ENCODE peak calls at places on chromosomes 16 and 17, in eight cellular contexts. J, T, X, V, L, Y, D and G are unnamed samples.

GRCh38 chr16:4570688-4571321 is 14.7 kb downstream of the C16orf96 start:
- DNase-seq in V (no peak), Y (no peak), J (no peak), X (peak; percentile 45), L (no peak), T (peak; percentile 28), D (peak; percentile 91), G (no peak)

GRCh38 chr17:1169471-1169908 is 10.3 kb downstream of the ABR start:
- DNase-seq in Y (no peak), T (no peak), D (no peak), V (no peak), L (no peak), J (no peak), X (no peak), G (no peak)

GRCh38 chr17:74201250-74201649 is 2.2 kb upstream of the RPL38 start:
- DNase-seq in J (no peak), L (no peak), Y (peak; percentile 34), T (peak; percentile 69), V (peak; percentile 57), X (no peak), D (no peak), G (no peak)

GRCh38 chr17:68587026-68587425 is 14.1 kb downstream of the FAM20A start:
- DNase-seq in J (no peak), X (no peak), D (no peak), Y (no peak), L (no peak), T (no peak), V (no peak), G (no peak)

GRCh38 chr16:12093902-12094301 is 117.4 kb downstream of the SNX29 start:
- DNase-seq in L (no peak), Y (no peak), V (no peak), T (no peak), J (no peak), D (no peak), X (no peak), G (no peak)

GRCh38 chr16:19223235-19223847 is 55.3 kb downstream of the SYT17 start:
- DNase-seq in X (peak; percentile 65), J (peak; percentile 42), D (peak; percentile 67), T (no peak), Y (peak; percentile 16), L (peak; percentile 66), V (peak; percentile 4), G (peak; percentile 2)

GRCh38 chr16:64417711-64418227 is 704.1 kb downstream of the CDH11 start:
- DNase-seq in L (no peak), D (no peak), T (peak; percentile 32), X (no peak), V (peak; percentile 41), Y (no peak), J (no peak), G (peak; percentile 76)

GRCh38 chr16:28121527-28121926 is 58.0 kb upstream of the GSG1L start:
- DNase-seq in J (no peak), X (no peak), D (no peak), L (no peak), T (no peak), V (no peak), Y (no peak), G (no peak)

GRCh38 chr16:23823475-23824407 is 12.0 kb upstream of the PRKCB start:
- DNase-seq in D (peak; percentile 10), V (no peak), X (peak; percentile 9), L (no peak), Y (no peak), J (no peak), T (no peak), G (no peak)

GRCh38 chr16:82761236-82761635 is 134.5 kb downstream of the CDH13 start:
- DNase-seq in V (peak; percentile 74), D (no peak), L (no peak), J (no peak), X (no peak), T (peak; percentile 63), Y (peak; percentile 70), G (peak; percentile 77)

GRCh38 chr17:27367121-27367981 is 73.4 kb downstream of the WSB1 start:
- DNase-seq in X (no peak), Y (no peak), L (no peak), J (no peak), T (no peak), D (peak; percentile 27), V (no peak), G (no peak)

GRCh38 chr17:56886288-56886721 is 27.5 kb downstream of the TRIM25 start:
- DNase-seq in V (no peak), D (no peak), L (no peak), X (no peak), J (no peak), Y (no peak), T (no peak), G (no peak)

GRCh38 chr16:20944861-20945390 is 44.4 kb downstream of the LYRM1 start:
- DNase-seq in X (no peak), J (no peak), T (peak; percentile 38), D (peak; percentile 83), V (peak; percentile 16), Y (peak; percentile 19), L (peak; percentile 36), G (no peak)

GRCh38 chr16:15746332-15746731 is 96.3 kb downstream of the NDE1 start:
- DNase-seq in L (no peak), Y (no peak), V (no peak), D (no peak), T (no peak), J (no peak), X (no peak), G (no peak)

GRCh38 chr17:57508706-57509105 is 236.4 kb downstream of the CCDC182 start:
- DNase-seq in J (no peak), D (no peak), X (no peak), V (no peak), L (no peak), T (no peak), Y (no peak), G (no peak)

GRCh38 chr17:43823350-43824084 is 9.4 kb downstream of the MPP3 start:
- DNase-seq in V (no peak), Y (no peak), D (no peak), L (no peak), J (no peak), T (no peak), X (no peak), G (no peak)

GRCh38 chr17:80725532-80725931 is 180.9 kb downstream of the RPTOR start:
- DNase-seq in T (peak; percentile 73), V (no peak), Y (no peak), J (no peak), D (no peak), X (no peak), L (no peak), G (peak; percentile 45)

GRCh38 chr17:77691216-77692085 is 267.1 kb upstream of the TNRC6C start:
- DNase-seq in L (no peak), Y (no peak), T (no peak), X (no peak), D (no peak), V (no peak), J (no peak), G (no peak)

GRCh38 chr17:46121165-46121764 is 72.0 kb downstream of the KANSL1 start:
- DNase-seq in L (no peak), J (no peak), Y (no peak), D (no peak), T (no peak), V (no peak), X (no peak), G (no peak)

GRCh38 chr16:82715833-82716232 is 89.1 kb downstream of the CDH13 start:
- DNase-seq in X (no peak), J (no peak), L (no peak), D (peak; percentile 30), Y (peak; percentile 8), T (no peak), V (no peak), G (no peak)

DNA sequence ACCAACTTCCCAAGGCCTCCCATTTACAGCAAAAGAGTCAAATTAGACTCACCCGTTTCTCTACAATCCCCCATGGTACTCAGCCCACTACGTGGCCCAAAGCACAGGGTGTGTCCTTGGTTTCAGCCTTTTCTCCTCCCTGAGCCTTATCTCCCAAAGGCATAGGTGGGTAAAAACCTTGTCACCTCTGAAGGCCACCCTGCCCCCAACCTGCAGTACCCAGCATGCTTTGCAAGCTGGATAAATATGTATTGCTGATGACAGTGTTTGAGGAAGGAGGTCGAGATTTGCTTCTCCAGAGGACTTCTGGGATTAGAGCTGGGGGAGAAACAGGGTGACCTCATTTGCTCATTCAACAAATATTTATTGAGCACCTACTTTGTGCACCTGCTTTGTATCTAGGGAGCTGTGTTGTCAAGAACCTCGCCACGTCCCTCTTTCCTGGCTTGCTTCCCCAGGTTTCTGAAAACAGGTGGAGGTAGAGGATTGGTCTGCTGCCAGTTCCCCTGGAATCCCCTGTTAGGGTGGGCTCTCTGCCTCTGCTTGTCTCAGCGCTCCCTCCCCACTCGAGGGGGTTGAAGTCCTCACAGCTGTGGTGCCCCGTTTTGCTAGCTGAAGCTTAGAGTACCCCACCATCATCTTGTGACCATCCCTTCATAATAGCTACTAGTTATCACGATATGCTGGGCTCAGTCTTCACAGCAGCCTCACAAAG is 3.0 kb downstream of the LASP1 start:
- DNase-seq in J (no peak), D (no peak), T (no peak), L (no peak), V (no peak), X (no peak), Y (no peak), G (no peak)
- H3K4me1 ChIP-seq in J (peaks cover 60% of the 10 kb centered on the region), D (peaks cover 24% of the 10 kb centered on the region), T (peaks cover 59% of the 10 kb centered on the region), L (peaks cover 17% of the 10 kb centered on the region), V (peaks cover 49% of the 10 kb centered on the region), X (peaks cover 18% of the 10 kb centered on the region), Y (peaks cover 62% of the 10 kb centered on the region), G (peaks cover 66% of the 10 kb centered on the region)

GRCh38 chr17:34776454-34776853 is 184.8 kb downstream of the CCT6B start:
- DNase-seq in J (no peak), X (no peak), L (no peak), Y (no peak), T (no peak), V (no peak), D (no peak), G (no peak)
- H3K9ac ChIP-seq in J (no peak overlapping the region), X (no peak overlapping the region), L (no peak overlapping the region), Y (no peak overlapping the region), T (no peak overlapping the region), V (no peak overlapping the region), D (no peak overlapping the region), G (no peak overlapping the region)

GRCh38 chr16:30900588-30900987 is 4.2 kb downstream of the CTF1 start:
- DNase-seq in D (no peak), J (no peak), V (no peak), Y (no peak), L (no peak), T (no peak), X (no peak), G (no peak)
- H3K4me1 ChIP-seq in D (peaks cover 8% of the 10 kb centered on the region), J (peaks cover 21% of the 10 kb centered on the region), V (peaks cover 10% of the 10 kb centered on the region), Y (peaks cover 17% of the 10 kb centered on the region), L (peaks cover 36% of the 10 kb centered on the region), T (peaks cover 13% of the 10 kb centered on the region), X (peaks cover 8% of the 10 kb centered on the region), G (peaks cover 13% of the 10 kb centered on the region)

DNA sequence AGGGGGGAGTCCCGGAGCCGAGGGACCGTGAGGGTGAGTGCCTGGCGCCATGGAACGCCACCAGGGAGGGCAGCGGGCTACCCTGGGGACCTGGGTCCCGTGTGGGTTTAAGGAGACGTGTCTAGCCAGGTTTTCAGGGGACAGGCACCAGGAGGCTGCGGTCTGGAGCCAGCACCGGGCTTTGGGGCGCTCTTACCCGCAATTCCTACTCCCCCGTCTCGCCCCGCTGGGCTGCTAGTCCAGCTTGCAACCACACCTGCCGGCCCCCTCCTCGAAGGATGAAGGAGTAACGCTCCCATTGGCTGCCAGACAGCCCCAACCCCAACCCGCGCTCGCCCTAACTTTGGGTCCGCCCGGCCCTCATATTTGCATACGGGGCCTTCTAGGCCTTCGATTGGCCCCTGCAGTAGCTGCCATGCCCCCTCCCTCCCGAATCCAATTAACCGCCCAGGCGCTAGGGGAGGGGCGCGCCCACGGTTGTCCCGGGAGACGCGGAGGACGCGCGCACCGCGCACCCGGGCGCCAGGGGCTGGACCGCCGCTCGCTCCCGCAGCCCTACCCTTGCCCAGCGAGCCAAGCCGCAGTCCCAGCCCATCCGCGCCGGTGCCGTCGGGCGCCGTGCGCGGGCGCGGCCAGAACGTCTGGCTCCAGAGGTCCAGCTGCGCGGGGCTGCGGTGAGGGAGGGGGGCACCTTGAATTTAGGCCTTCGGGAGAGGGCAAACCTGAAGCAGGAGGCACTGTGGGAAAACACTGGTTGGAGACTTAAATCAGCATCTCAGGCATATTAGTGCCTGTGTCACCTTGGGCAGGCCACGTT is at the start of gene TTLL6:
- DNase-seq in L (peak; percentile 96), X (peak; percentile 99), T (peak; percentile 88), D (peak; percentile 97), V (peak; percentile 56), J (peak; percentile 89), Y (peak; percentile 84), G (peak; percentile 84)
- H3K9ac ChIP-seq in L (peak within 1 kb of the TSS; percentile 88), X (no peak within 1 kb of the TSS), T (peak within 1 kb of the TSS; percentile 38), D (peak within 1 kb of the TSS; percentile 69), V (no peak within 1 kb of the TSS), J (peak within 1 kb of the TSS; percentile 41), Y (no peak within 1 kb of the TSS), G (peak within 1 kb of the TSS; percentile 41)